ENCODE peak calls at places on chromosomes 5 and 9, in five cellular contexts. Z, S, W, O and A are unnamed samples. For H3K4me1 and H3K36me3, the result is how much of the 10 kb centered on the place peaks cover.

GRCh38 chr9:108860354-108860753 is 1.7 kb upstream of the ACTL7A start:
- DNase-seq in Z (no peak), S (no peak), W (no peak), O (no peak), A (peak)

GRCh38 chr5:170254056-170254455 is 21.3 kb downstream of the C5orf58 start:
- DNase-seq in Z (no peak), S (no peak), W (peak), O (no peak), A (peak)

GRCh38 chr5:109324941-109325340 is 84.8 kb downstream of the PJA2 start:
- DNase-seq in Z (no peak), S (no peak), W (no peak), O (no peak), A (no peak)

GRCh38 chr9:32551491-32552049 is 557 bp upstream of the SMIM27 start:
- DNase-seq in Z (peak), S (no peak), W (peak), O (peak), A (no peak)

GRCh38 chr5:161498531-161498930 is 48.0 kb downstream of the GABRB2 start:
- DNase-seq in Z (no peak), S (no peak), W (no peak), O (no peak), A (no peak)

GRCh38 chr9:35341585-35341984 is 148.3 kb upstream of the RUSC2 start:
- DNase-seq in Z (peak), S (peak), W (no peak), O (no peak), A (no peak)

GRCh38 chr5:84379749-84380148 is 4.9 kb downstream of the EDIL3 start:
- DNase-seq in Z (peak), S (no peak), W (no peak), O (no peak), A (no peak)

GRCh38 chr5:368162-369084 is 46.9 kb downstream of the AHRR start:
- DNase-seq in Z (no peak), S (no peak), W (peak), O (peak), A (no peak)

GRCh38 chr9:99562263-99562565 is 259.5 kb upstream of the NR4A3 start:
- DNase-seq in Z (no peak), S (no peak), W (no peak), O (no peak), A (no peak)

GRCh38 chr5:113017891-113018635 is 41.5 kb downstream of the DCP2 start:
- DNase-seq in Z (no peak), S (no peak), W (no peak), O (no peak), A (peak)

GRCh38 chr9:98775831-98776441 is 20.4 kb downstream of the ANKS6 start:
- DNase-seq in Z (peak), S (no peak), W (no peak), O (no peak), A (peak)

DNA sequence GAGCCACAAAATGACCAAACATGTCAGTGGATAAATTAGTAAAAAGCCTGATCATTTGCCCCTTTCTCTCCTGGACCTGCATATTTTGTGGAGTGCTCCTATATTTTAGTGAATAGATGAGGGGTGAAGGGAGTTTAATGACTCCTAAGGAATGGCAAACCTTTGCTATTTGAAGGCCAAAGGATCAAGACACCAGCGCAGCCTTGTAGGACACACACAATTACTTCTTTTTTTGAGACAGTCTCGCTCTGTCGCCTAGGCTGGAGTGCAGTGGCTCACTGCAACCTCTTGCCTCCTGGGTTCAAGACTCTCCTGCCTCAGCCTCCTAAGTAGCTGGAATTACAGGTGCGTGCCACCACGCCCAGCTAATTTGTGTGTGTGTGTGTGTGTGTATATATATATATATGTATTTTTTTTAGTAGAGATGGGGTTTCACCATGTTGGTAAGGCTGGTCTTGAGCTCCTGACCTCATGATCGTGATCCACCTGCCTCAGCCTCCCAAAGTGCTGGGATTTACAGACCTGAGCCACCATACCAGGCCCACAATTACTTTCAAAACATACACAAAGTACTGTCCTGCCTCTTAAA is 60.5 kb downstream of the CSNK1A1 start:
- DNase-seq in Z (peak), S (no peak), W (no peak), O (no peak), A (no peak)
- H3K4me1 ChIP-seq in Z (half or more), S (under half), W (under half), O (under half), A (under half)

GRCh38 chr5:39057745-39058144 is 16.5 kb downstream of the RICTOR start:
- DNase-seq in Z (no peak), S (no peak), W (no peak), O (no peak), A (no peak)
- H3K27ac ChIP-seq in Z (no peak), S (no peak), W (no peak), O (peak), A (peak)

DNA sequence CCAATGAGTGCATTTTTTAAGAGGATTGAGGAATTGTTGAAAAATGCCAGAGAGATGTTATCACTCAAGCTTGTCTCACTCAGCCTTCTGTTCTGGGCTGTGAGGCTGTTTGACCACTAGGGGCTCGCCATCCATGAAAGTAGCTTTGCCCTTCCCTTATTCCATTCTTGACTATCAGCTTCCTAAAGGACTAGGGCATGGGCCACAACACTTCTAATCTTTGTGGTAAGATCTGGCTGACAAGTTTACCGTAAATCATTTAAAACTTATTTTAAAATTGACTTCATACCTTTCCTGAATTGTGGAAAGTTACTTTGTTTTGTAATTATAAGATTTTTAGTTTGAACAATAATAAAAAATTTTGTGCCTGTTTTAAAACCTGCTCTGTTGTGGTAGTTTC is 49.5 kb downstream of the TJP2 start:
- DNase-seq in Z (peak), S (peak), W (no peak), O (no peak), A (peak)
- H3K36me3 ChIP-seq in Z (under half), S (under half), W (under half), O (under half), A (under half)

GRCh38 chr5:71836084-71836483 is 117.0 kb downstream of the CARTPT start:
- DNase-seq in Z (peak), S (no peak), W (no peak), O (no peak), A (no peak)
- H3K4me1 ChIP-seq in Z (under half), S (under half), W (under half), O (under half), A (under half)

GRCh38 chr5:138809391-138809790 is 56.2 kb downstream of the CTNNA1 start:
- DNase-seq in Z (peak), S (no peak), W (no peak), O (no peak), A (peak)

GRCh38 chr5:138807182-138807581 is 54.0 kb downstream of the CTNNA1 start:
- DNase-seq in Z (no peak), S (no peak), W (no peak), O (no peak), A (no peak)

GRCh38 chr5:138805096-138805495 is 51.9 kb downstream of the CTNNA1 start:
- DNase-seq in Z (no peak), S (no peak), W (no peak), O (no peak), A (no peak)

GRCh38 chr5:138803285-138803684 is 50.1 kb downstream of the CTNNA1 start:
- DNase-seq in Z (no peak), S (no peak), W (no peak), O (no peak), A (no peak)

DNA sequence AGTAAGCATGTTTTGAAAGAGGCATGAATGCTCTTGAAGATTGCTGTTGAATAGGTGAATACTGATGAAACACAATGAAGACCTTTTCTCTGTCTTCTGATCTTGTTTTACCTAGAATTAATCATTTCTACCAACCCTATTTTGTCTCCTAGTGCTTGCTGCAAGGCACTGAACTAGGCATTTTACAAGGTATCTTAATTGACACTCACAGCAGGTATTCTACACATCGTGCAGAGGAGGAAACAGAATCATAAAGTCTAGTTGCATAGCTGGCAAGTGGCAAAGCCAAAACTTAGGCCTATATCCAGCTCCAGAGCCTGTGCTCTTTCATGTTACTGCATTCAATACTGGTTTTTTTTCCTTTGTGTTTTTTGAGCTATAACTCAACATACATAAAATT is 50.7 kb downstream of the CTNNA1 start:
- DNase-seq in Z (no peak), S (no peak), W (no peak), O (no peak), A (no peak)
- H3K27ac ChIP-seq in Z (no peak), S (no peak), W (no peak), O (no peak), A (no peak)

GRCh38 chr9:71709384-71709783 is 58.9 kb downstream of the CEMIP2 start:
- DNase-seq in Z (no peak), S (no peak), W (no peak), O (no peak), A (no peak)

GRCh38 chr9:71710856-71711255 is 57.5 kb downstream of the CEMIP2 start:
- DNase-seq in Z (no peak), S (no peak), W (no peak), O (no peak), A (peak)

GRCh38 chr9:71703172-71703872 is 65.0 kb downstream of the CEMIP2 start:
- DNase-seq in Z (peak), S (no peak), W (no peak), O (no peak), A (peak)

GRCh38 chr9:71704806-71705205 is 63.5 kb downstream of the CEMIP2 start:
- DNase-seq in Z (peak), S (no peak), W (no peak), O (no peak), A (no peak)

DNA sequence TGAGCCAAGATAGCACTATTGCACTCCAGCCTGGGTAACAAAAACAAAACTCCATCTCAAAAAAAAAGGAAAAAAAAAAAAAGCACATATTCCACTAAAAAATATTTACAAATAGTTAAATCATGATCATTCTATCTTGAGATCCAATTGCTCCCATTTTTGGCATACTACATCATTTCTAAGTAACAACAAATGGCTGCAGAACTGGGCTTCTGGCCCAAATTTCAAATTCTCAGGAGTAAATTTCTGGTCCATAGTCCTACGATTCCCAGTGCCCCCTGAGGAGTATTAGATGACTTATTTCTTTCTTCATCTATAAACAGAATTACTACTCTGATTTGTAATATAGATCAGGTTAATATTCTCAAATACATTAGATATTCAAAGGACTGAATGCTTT is 62.1 kb downstream of the CEMIP2 start:
- DNase-seq in Z (no peak), S (no peak), W (no peak), O (no peak), A (no peak)
- H3K36me3 ChIP-seq in Z (under half), S (under half), W (under half), O (under half), A (under half)

GRCh38 chr5:95718203-95718602 is 12.9 kb upstream of the RHOBTB3 start:
- DNase-seq in Z (no peak), S (no peak), W (no peak), O (no peak), A (peak)
- H3K4me1 ChIP-seq in Z (under half), S (under half), W (under half), O (under half), A (under half)

GRCh38 chr9:130854086-130854485 is 19.0 kb downstream of the ABL1 start:
- DNase-seq in Z (no peak), S (no peak), W (no peak), O (no peak), A (no peak)
- H3K27ac ChIP-seq in Z (no peak), S (no peak), W (no peak), O (no peak), A (no peak)

DNA sequence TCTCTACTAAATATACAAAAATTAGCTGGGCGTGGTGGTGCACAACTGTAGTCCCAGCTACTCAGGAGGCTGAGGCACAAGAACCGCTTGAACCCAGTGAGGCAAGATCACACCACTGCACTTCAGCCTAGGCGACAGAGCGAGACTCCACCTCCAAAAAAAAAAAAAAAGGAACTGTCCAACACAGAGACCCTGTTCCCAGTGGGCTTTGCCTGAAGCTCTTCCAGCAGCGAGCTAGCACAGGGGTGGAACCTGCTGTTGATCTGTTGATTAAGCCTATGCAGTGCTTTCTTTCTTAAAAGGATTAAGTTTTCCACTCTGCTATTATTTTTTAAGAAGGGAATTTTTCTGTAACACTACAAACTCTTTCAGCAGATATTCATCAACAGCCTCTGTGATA is 171.0 kb upstream of the TUT7 start:
- DNase-seq in Z (no peak), S (no peak), W (no peak), O (no peak), A (no peak)
- H3K36me3 ChIP-seq in Z (under half), S (under half), W (under half), O (under half), A (under half)

GRCh38 chr5:172115541-172115982 is 72.5 kb downstream of the STK10 start:
- DNase-seq in Z (no peak), S (no peak), W (no peak), O (peak), A (no peak)
- H3K4me1 ChIP-seq in Z (under half), S (under half), W (under half), O (half or more), A (under half)